ENCODE peak calls at places on chromosomes 12 and 14, in seven cellular contexts. One of them, this sample, is unnamed.

GRCh38 chr12:8890313-8891084 is 23.8 kb upstream of the PHC1 start:
- DNase-seq in cardiac muscle cell: peak
- DNase-seq in caudate nucleus: no peak
- DNase-seq in naive B cell: peak
- DNase-seq in amygdala: no peak
- DNase-seq in small intestine: peak
- DNase-seq in NCI-H1092 treated with DMSO at 0.1 percent for 48 hours: peak
- DNase-seq in this sample: no peak

GRCh38 chr12:65953621-65954020 is 129.3 kb downstream of the HMGA2 start:
- DNase-seq in cardiac muscle cell: no peak
- DNase-seq in caudate nucleus: no peak
- DNase-seq in naive B cell: no peak
- DNase-seq in amygdala: no peak
- DNase-seq in small intestine: no peak
- DNase-seq in NCI-H1092 treated with DMSO at 0.1 percent for 48 hours: no peak
- DNase-seq in this sample: no peak

GRCh38 chr12:12810507-12811143 is 2.5 kb upstream of the DDX47 start:
- DNase-seq in cardiac muscle cell: no peak
- DNase-seq in caudate nucleus: no peak
- DNase-seq in naive B cell: no peak
- DNase-seq in amygdala: no peak
- DNase-seq in small intestine: peak
- DNase-seq in NCI-H1092 treated with DMSO at 0.1 percent for 48 hours: no peak
- DNase-seq in this sample: no peak

GRCh38 chr12:88725592-88726143 is 145.4 kb upstream of the KITLG start:
- DNase-seq in cardiac muscle cell: no peak
- DNase-seq in caudate nucleus: no peak
- DNase-seq in naive B cell: no peak
- DNase-seq in amygdala: no peak
- DNase-seq in small intestine: no peak
- DNase-seq in NCI-H1092 treated with DMSO at 0.1 percent for 48 hours: no peak
- DNase-seq in this sample: no peak

GRCh38 chr14:55454264-55455151 is 14.1 kb upstream of the TBPL2 start:
- DNase-seq in cardiac muscle cell: no peak
- DNase-seq in caudate nucleus: no peak
- DNase-seq in naive B cell: no peak
- DNase-seq in amygdala: no peak
- DNase-seq in small intestine: peak
- DNase-seq in NCI-H1092 treated with DMSO at 0.1 percent for 48 hours: peak
- DNase-seq in this sample: no peak

GRCh38 chr14:99602054-99602787 is 1.8 kb downstream of the CCDC85C start:
- DNase-seq in cardiac muscle cell: peak
- DNase-seq in caudate nucleus: no peak
- DNase-seq in naive B cell: no peak
- DNase-seq in amygdala: no peak
- DNase-seq in small intestine: peak
- DNase-seq in NCI-H1092 treated with DMSO at 0.1 percent for 48 hours: peak
- DNase-seq in this sample: no peak

GRCh38 chr14:90760591-90761316 is 55.5 kb downstream of the TTC7B start:
- DNase-seq in cardiac muscle cell: peak
- DNase-seq in caudate nucleus: no peak
- DNase-seq in naive B cell: no peak
- DNase-seq in amygdala: no peak
- DNase-seq in small intestine: peak
- DNase-seq in NCI-H1092 treated with DMSO at 0.1 percent for 48 hours: peak
- DNase-seq in this sample: no peak

GRCh38 chr14:94612174-94612573 is at the start of gene SERPINA3:
- DNase-seq in cardiac muscle cell: no peak
- DNase-seq in caudate nucleus: no peak
- DNase-seq in naive B cell: no peak
- DNase-seq in amygdala: no peak
- DNase-seq in small intestine: no peak
- DNase-seq in NCI-H1092 treated with DMSO at 0.1 percent for 48 hours: no peak
- DNase-seq in this sample: no peak

GRCh38 chr12:69821441-69822204 is 3.4 kb upstream of the MYRFL start:
- DNase-seq in cardiac muscle cell: no peak
- DNase-seq in caudate nucleus: peak
- DNase-seq in naive B cell: no peak
- DNase-seq in amygdala: no peak
- DNase-seq in small intestine: no peak
- DNase-seq in NCI-H1092 treated with DMSO at 0.1 percent for 48 hours: peak
- DNase-seq in this sample: no peak

GRCh38 chr12:110816761-110817160 is 30.0 kb upstream of the CCDC63 start:
- DNase-seq in cardiac muscle cell: no peak
- DNase-seq in caudate nucleus: no peak
- DNase-seq in naive B cell: no peak
- DNase-seq in amygdala: no peak
- DNase-seq in small intestine: no peak
- DNase-seq in NCI-H1092 treated with DMSO at 0.1 percent for 48 hours: no peak
- DNase-seq in this sample: no peak

GRCh38 chr12:52672321-52672933 is 7.8 kb downstream of the KRT1 start:
- DNase-seq in cardiac muscle cell: no peak
- DNase-seq in caudate nucleus: no peak
- DNase-seq in naive B cell: no peak
- DNase-seq in amygdala: no peak
- DNase-seq in small intestine: no peak
- DNase-seq in NCI-H1092 treated with DMSO at 0.1 percent for 48 hours: no peak
- DNase-seq in this sample: no peak

GRCh38 chr14:75205586-75205985 is 29.2 kb upstream of the TMED10 start:
- DNase-seq in cardiac muscle cell: no peak
- DNase-seq in caudate nucleus: no peak
- DNase-seq in naive B cell: no peak
- DNase-seq in amygdala: no peak
- DNase-seq in small intestine: no peak
- DNase-seq in NCI-H1092 treated with DMSO at 0.1 percent for 48 hours: no peak
- DNase-seq in this sample: no peak

GRCh38 chr12:120100630-120101029 is 15.9 kb downstream of the RAB35 start:
- DNase-seq in cardiac muscle cell: no peak
- DNase-seq in caudate nucleus: peak
- DNase-seq in naive B cell: no peak
- DNase-seq in amygdala: peak
- DNase-seq in small intestine: no peak
- DNase-seq in NCI-H1092 treated with DMSO at 0.1 percent for 48 hours: peak
- DNase-seq in this sample: no peak

GRCh38 chr12:97061164-97061563 is 154.1 kb downstream of the NEDD1 start:
- DNase-seq in cardiac muscle cell: no peak
- DNase-seq in caudate nucleus: no peak
- DNase-seq in naive B cell: no peak
- DNase-seq in amygdala: no peak
- DNase-seq in small intestine: no peak
- DNase-seq in NCI-H1092 treated with DMSO at 0.1 percent for 48 hours: no peak
- DNase-seq in this sample: no peak

GRCh38 chr12:24232531-24232930 is 283.1 kb upstream of the SOX5 start:
- DNase-seq in cardiac muscle cell: no peak
- DNase-seq in caudate nucleus: no peak
- DNase-seq in naive B cell: no peak
- DNase-seq in amygdala: no peak
- DNase-seq in small intestine: no peak
- DNase-seq in NCI-H1092 treated with DMSO at 0.1 percent for 48 hours: no peak
- DNase-seq in this sample: no peak

GRCh38 chr12:74119811-74120362 is 417.7 kb upstream of the ATXN7L3B start:
- DNase-seq in cardiac muscle cell: no peak
- DNase-seq in caudate nucleus: no peak
- DNase-seq in naive B cell: no peak
- DNase-seq in amygdala: no peak
- DNase-seq in small intestine: no peak
- DNase-seq in NCI-H1092 treated with DMSO at 0.1 percent for 48 hours: no peak
- DNase-seq in this sample: no peak

GRCh38 chr12:25251749-25252148 is 1.0 kb upstream of the KRAS start:
- DNase-seq in cardiac muscle cell: no peak
- DNase-seq in caudate nucleus: no peak
- DNase-seq in naive B cell: no peak
- DNase-seq in amygdala: no peak
- DNase-seq in small intestine: peak
- DNase-seq in NCI-H1092 treated with DMSO at 0.1 percent for 48 hours: no peak
- DNase-seq in this sample: no peak

GRCh38 chr14:98580131-98580678 is 691.8 kb downstream of the BCL11B start:
- DNase-seq in cardiac muscle cell: peak
- DNase-seq in caudate nucleus: no peak
- DNase-seq in naive B cell: no peak
- DNase-seq in amygdala: no peak
- DNase-seq in small intestine: peak
- DNase-seq in NCI-H1092 treated with DMSO at 0.1 percent for 48 hours: no peak
- DNase-seq in this sample: no peak

GRCh38 chr12:52971701-52972329 is 22.9 kb downstream of the KRT18 start:
- DNase-seq in cardiac muscle cell: no peak
- DNase-seq in caudate nucleus: no peak
- DNase-seq in naive B cell: no peak
- DNase-seq in amygdala: no peak
- DNase-seq in small intestine: peak
- DNase-seq in NCI-H1092 treated with DMSO at 0.1 percent for 48 hours: no peak
- DNase-seq in this sample: no peak

GRCh38 chr12:32272465-32272864 is 126.9 kb upstream of the FGD4 start:
- DNase-seq in cardiac muscle cell: no peak
- DNase-seq in caudate nucleus: no peak
- DNase-seq in naive B cell: peak
- DNase-seq in amygdala: no peak
- DNase-seq in small intestine: no peak
- DNase-seq in NCI-H1092 treated with DMSO at 0.1 percent for 48 hours: no peak
- DNase-seq in this sample: no peak

This sample was measured in cortex of kidney.